ENCODE peak calls at places on chromosome X, in four cellular contexts. T, V, Q and E are unnamed samples.

GRCh38 chrX:124518888-124519287 is 172.5 kb downstream of the SH2D1A start:
- DNase-seq in Q (no peak), V (no peak), T (no peak), E (no peak)

GRCh38 chrX:49844622-49845021 is 15.5 kb downstream of the PAGE4 start:
- DNase-seq in Q (no peak), T (no peak), V (no peak), E (no peak)

GRCh38 chrX:81201692-81202412 is at the start of the genes HMGN5 and SH3BGRL:
- DNase-seq in T (peak; percentile 56), V (peak; percentile 73), Q (peak; percentile 72), E (peak; percentile 94)

GRCh38 chrX:28552322-28552721 is 34.9 kb upstream of the IL1RAPL1 start:
- DNase-seq in V (no peak), T (peak; percentile 14), Q (no peak), E (no peak)

GRCh38 chrX:92351531-92351930 is 572.4 kb downstream of the PCDH11X start:
- DNase-seq in V (no peak), T (no peak), Q (no peak), E (no peak)

GRCh38 chrX:7996414-7996813 is 69.2 kb upstream of the PNPLA4 start:
- DNase-seq in Q (peak; percentile 11), T (peak; percentile 15), V (peak; percentile 14), E (no peak)

GRCh38 chrX:100636321-100636991 is at the start of gene TSPAN6:
- DNase-seq in V (peak; percentile 85), Q (peak; percentile 83), T (peak; percentile 79), E (peak; percentile 93)

GRCh38 chrX:53281321-53281822 is at the start of gene IQSEC2:
- DNase-seq in V (no peak), T (peak; percentile 68), Q (peak; percentile 90), E (peak; percentile 74)

GRCh38 chrX:107447642-107448041 is 1.8 kb upstream of the FRMPD3 start:
- DNase-seq in T (no peak), V (no peak), Q (no peak), E (no peak)

GRCh38 chrX:136192135-136192534 is 44.8 kb downstream of the FHL1 start:
- DNase-seq in T (no peak), Q (no peak), V (no peak), E (no peak)

GRCh38 chrX:41445781-41446358 is 1.3 kb upstream of the NYX start:
- DNase-seq in T (no peak), Q (no peak), V (no peak), E (peak; percentile 81)

GRCh38 chrX:46838974-46839480 is 2.2 kb downstream of the RP2 start:
- DNase-seq in V (no peak), Q (no peak), T (no peak), E (no peak)

GRCh38 chrX:120664081-120664480 is 34.2 kb upstream of the C1GALT1C1 start:
- DNase-seq in T (no peak), V (no peak), Q (no peak), E (no peak)

GRCh38 chrX:115259238-115259875 is 25.5 kb upstream of the LRCH2 start:
- DNase-seq in T (no peak), V (no peak), Q (no peak), E (no peak)

GRCh38 chrX:108537005-108537404 is 97.4 kb downstream of the COL4A5 start:
- DNase-seq in T (peak; percentile 13), Q (peak; percentile 8), V (no peak), E (no peak)

GRCh38 chrX:40736170-40736505 is 796 bp upstream of the MED14 start:
- DNase-seq in V (no peak), T (no peak), Q (no peak), E (no peak)

GRCh38 chrX:31609130-31609529 is 537.3 kb upstream of the FTHL17 start:
- DNase-seq in Q (no peak), T (peak; percentile 54), V (no peak), E (no peak)

GRCh38 chrX:68930576-68931317 is 101.9 kb downstream of the EFNB1 start:
- DNase-seq in Q (peak; percentile 46), V (no peak), T (peak; percentile 8), E (no peak)

GRCh38 chrX:63656871-63657580 is 128.0 kb downstream of the ARHGEF9 start:
- DNase-seq in V (no peak), T (no peak), Q (no peak), E (no peak)

GRCh38 chrX:31884535-31884934 is 812.7 kb upstream of the FTHL17 start:
- DNase-seq in Q (no peak), V (no peak), T (no peak), E (no peak)

GRCh38 chrX:129748265-129748664 is 9.5 kb downstream of the XPNPEP2 start:
- DNase-seq in Q (no peak), T (no peak), V (no peak), E (no peak)

GRCh38 chrX:69298466-69299140 is 133.3 kb upstream of the PJA1 start:
- DNase-seq in T (no peak), V (no peak), Q (no peak), E (no peak)

GRCh38 chrX:152177497-152178269 is 39.3 kb upstream of the MAGEA10 start:
- DNase-seq in Q (no peak), T (no peak), V (no peak), E (no peak)

GRCh38 chrX:118420462-118420861 is 74.6 kb downstream of the WDR44 start:
- DNase-seq in V (no peak), Q (peak; percentile 16), T (peak; percentile 2), E (no peak)

GRCh38 chrX:30779453-30780030 is 109.5 kb downstream of the TAB3 start:
- DNase-seq in V (no peak), T (no peak), Q (no peak), E (no peak)

GRCh38 chrX:139758809-139759208 is 50.8 kb upstream of the MCF2 start:
- DNase-seq in T (no peak), Q (no peak), V (no peak), E (no peak)

GRCh38 chrX:68196939-68197791 is 236.1 kb downstream of the OPHN1 start:
- DNase-seq in Q (peak; percentile 39), T (peak; percentile 60), V (peak; percentile 15), E (peak; percentile 17)

GRCh38 chrX:30835373-30835772 is 53.7 kb downstream of the TAB3 start:
- DNase-seq in V (no peak), T (no peak), Q (no peak), E (no peak)

GRCh38 chrX:119870626-119871131 is 854 bp downstream of the RNF113A start:
- DNase-seq in V (peak; percentile 23), T (no peak), Q (peak; percentile 26), E (no peak)

GRCh38 chrX:110786486-110786885 is 9.1 kb downstream of the CHRDL1 start:
- DNase-seq in Q (peak; percentile 11), T (no peak), V (no peak), E (no peak)
- TF ChIP-seq CTCF in Q (no peak), T (no peak), V (no peak), E (no peak)

GRCh38 chrX:137195991-137196390 is 162.2 kb upstream of the GPR101 start:
- DNase-seq in V (no peak), T (no peak), Q (no peak), E (no peak)

GRCh38 chrX:137198040-137198439 is 164.2 kb upstream of the GPR101 start:
- DNase-seq in Q (no peak), T (no peak), V (no peak), E (no peak)

GRCh38 chrX:137195296-137195695 is 161.5 kb upstream of the GPR101 start:
- DNase-seq in Q (no peak), T (no peak), V (no peak), E (no peak)

DNA sequence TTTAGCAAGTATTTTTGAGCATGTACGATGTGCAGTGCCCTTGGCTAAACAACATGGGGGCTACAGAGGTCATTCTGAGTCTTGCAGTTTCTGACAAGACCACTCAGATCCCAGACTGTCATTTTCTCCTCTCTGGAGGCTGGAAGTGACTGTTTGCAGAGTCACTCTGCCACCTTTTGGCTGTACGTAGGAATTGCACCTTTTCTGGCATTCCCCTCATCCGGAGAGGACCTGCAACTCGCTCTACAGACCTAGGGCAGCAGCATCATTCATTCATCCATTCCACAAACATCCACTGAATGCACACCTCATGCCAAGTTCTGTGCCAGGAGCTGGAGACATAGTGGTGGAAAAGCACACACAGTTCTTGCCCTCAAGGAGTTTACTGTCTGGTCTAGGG is 160.4 kb upstream of the GPR101 start:
- DNase-seq in T (no peak), V (peak; percentile 47), Q (peak; percentile 17), E (no peak)
- TF ChIP-seq CTCF in T (no peak), V (peak; percentile 63), Q (peak; percentile 69), E (no peak)

GRCh38 chrX:134931550-134931949 is 59.2 kb upstream of the SMIM10 start:
- DNase-seq in V (no peak), Q (no peak), T (no peak), E (no peak)
- TF ChIP-seq CTCF in V (no peak), Q (no peak), T (no peak), E (no peak)

GRCh38 chrX:77899081-77899828 is at the start of gene COX7B:
- DNase-seq in Q (peak; percentile 65), V (peak; percentile 21), T (peak; percentile 65), E (peak; percentile 84)
- TF ChIP-seq CTCF in Q (no peak), V (no peak), T (peak; percentile 40), E (no peak)